ENCODE peak calls at places on chromosomes 16 and 17, in four cellular contexts. Z is adrenal gland, L is H7, W is fibroblast of lung. A is an unnamed sample.

GRCh38 chr17:3846739-3847670 is 959 bp upstream of the NCBP3 start:
- DNase-seq in Z (no peak), L (no peak), W (no peak), A (no peak)

GRCh38 chr17:40021471-40021961 is 6.3 kb downstream of the CSF3 start:
- DNase-seq in Z (peak), L (peak), W (peak), A (peak)

GRCh38 chr17:27339836-27340550 is 46.1 kb downstream of the WSB1 start:
- DNase-seq in Z (no peak), L (no peak), W (no peak), A (no peak)

GRCh38 chr16:90031931-90032663 is 12.8 kb upstream of the DBNDD1 start:
- DNase-seq in Z (no peak), L (no peak), W (peak), A (peak)

GRCh38 chr16:67594256-67594915 is 32.1 kb downstream of the CTCF start:
- DNase-seq in Z (no peak), L (no peak), W (no peak), A (no peak)

GRCh38 chr17:70127221-70127873 is 42.0 kb upstream of the KCNJ2 start:
- DNase-seq in Z (no peak), L (no peak), W (no peak), A (no peak)

GRCh38 chr17:4479982-4480751 is 18.5 kb upstream of the SPNS2 start:
- DNase-seq in Z (no peak), L (peak), W (no peak), A (no peak)

GRCh38 chr17:19386974-19387920 is at the start of gene MFAP4:
- DNase-seq in Z (peak), L (peak), W (peak), A (peak)

GRCh38 chr17:50817838-50818237 is 17.5 kb upstream of the WFIKKN2 start:
- DNase-seq in Z (no peak), L (peak), W (peak), A (peak)

GRCh38 chr17:66474810-66475497 is 172.5 kb downstream of the PRKCA start:
- DNase-seq in Z (no peak), L (peak), W (no peak), A (no peak)

GRCh38 chr17:40857535-40857934 is 9.5 kb downstream of the KRT12 start:
- DNase-seq in Z (no peak), L (no peak), W (peak), A (peak)

GRCh38 chr16:27237229-27238015 is 31.1 kb downstream of the NSMCE1 start:
- DNase-seq in Z (peak), L (peak), W (peak), A (peak)

GRCh38 chr16:13866073-13866472 is 53.9 kb upstream of the ERCC4 start:
- DNase-seq in Z (peak), L (peak), W (peak), A (peak)

GRCh38 chr17:7687072-7687907 is at the start of gene TP53:
- DNase-seq in Z (peak), L (peak), W (peak), A (peak)

GRCh38 chr17:55720917-55721836 is 1.5 kb downstream of the TMEM100 start:
- DNase-seq in Z (no peak), L (no peak), W (no peak), A (no peak)
- H3K4me3 ChIP-seq in Z (no peak), L (no peak), W (peak), A (no peak)

GRCh38 chr16:50121721-50122445 is 31.2 kb upstream of the TENT4B start:
- DNase-seq in Z (no peak), L (no peak), W (no peak), A (no peak)
- H3K4me3 ChIP-seq in Z (no peak), L (no peak), W (no peak), A (no peak)

GRCh38 chr16:85177448-85177846 is 65.2 kb upstream of the CIBAR2 start:
- DNase-seq in Z (no peak), L (no peak), W (no peak), A (no peak)
- H3K4me3 ChIP-seq in Z (no peak), L (no peak), W (no peak), A (no peak)

GRCh38 chr16:280991-281659 is 734 bp downstream of the ARHGDIG start:
- DNase-seq in Z (no peak), L (peak), W (no peak), A (no peak)

GRCh38 chr16:281660-282249 is 1.2 kb upstream of the PDIA2 start:
- DNase-seq in Z (no peak), L (no peak), W (no peak), A (no peak)

GRCh38 chr16:282944-283744 is at the start of gene PDIA2:
- DNase-seq in Z (no peak), L (no peak), W (no peak), A (no peak)

GRCh38 chr16:280552-280951 is at the start of gene ARHGDIG:
- DNase-seq in Z (no peak), L (peak), W (no peak), A (no peak)

DNA sequence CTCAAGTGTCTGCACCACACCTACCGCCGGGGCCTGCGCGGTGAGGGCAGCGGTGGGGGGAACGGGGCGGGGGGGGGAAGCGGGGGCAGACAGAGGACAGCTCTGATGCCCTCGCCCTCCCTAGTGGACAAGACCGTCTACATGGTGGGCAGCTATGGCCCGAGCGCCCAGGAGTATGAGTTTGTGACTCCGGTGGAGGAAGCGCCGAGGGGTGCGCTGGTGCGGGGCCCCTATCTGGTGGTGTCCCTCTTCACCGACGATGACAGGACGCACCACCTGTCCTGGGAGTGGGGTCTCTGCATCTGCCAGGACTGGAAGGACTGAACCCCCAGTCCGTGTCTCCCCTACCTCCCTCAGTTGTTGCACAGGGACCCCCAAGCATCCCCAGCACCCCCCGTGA is 473 bp upstream of the PDIA2 start:
- DNase-seq in Z (no peak), L (no peak), W (no peak), A (no peak)
- H3K4me3 ChIP-seq in Z (no peak), L (no peak), W (no peak), A (no peak)

GRCh38 chr17:81481011-81481799 is 31.4 kb downstream of the ACTG1 start:
- DNase-seq in Z (peak), L (peak), W (peak), A (peak)
- H3K4me3 ChIP-seq in Z (no peak), L (peak), W (peak), A (peak)

GRCh38 chr17:72789711-72790110 is 302.8 kb downstream of the SLC39A11 start:
- DNase-seq in Z (no peak), L (no peak), W (no peak), A (no peak)
- H3K4me3 ChIP-seq in Z (no peak), L (no peak), W (no peak), A (no peak)

A was measured in cardiac fibroblast.